ENCODE peak calls at places on chromosomes 12 and 14, in nine cellular contexts. J, T, K, M, N, Y, E, P and Z are unnamed samples.

GRCh38 chr14:65226824-65227604 is 124.7 kb upstream of the MAX start:
- DNase-seq in M (no peak), P (peak), T (no peak), K (peak), J (no peak), N (no peak), Y (peak), E (no peak), Z (no peak)

GRCh38 chr14:70649803-70650202 is 8.1 kb downstream of the TTC9 start:
- DNase-seq in P (no peak), E (no peak), Y (no peak), J (no peak), T (no peak), M (no peak), N (no peak), K (no peak), Z (no peak)

GRCh38 chr12:69993433-69993832 is 168.4 kb downstream of the MYRFL start:
- DNase-seq in P (no peak), E (no peak), J (no peak), T (no peak), N (no peak), M (no peak), Y (no peak), K (no peak), Z (no peak)

GRCh38 chr14:32933943-32934890 is 4.5 kb upstream of the NPAS3 start:
- DNase-seq in J (no peak), N (no peak), K (no peak), T (peak), E (peak), Y (no peak), P (no peak), M (peak), Z (no peak)

GRCh38 chr14:95164506-95164905 is 7.2 kb upstream of the DICER1 start:
- DNase-seq in M (no peak), J (no peak), E (no peak), K (no peak), P (no peak), Y (no peak), N (no peak), T (no peak), Z (no peak)

GRCh38 chr12:120614873-120615272 is 25.6 kb upstream of the CABP1 start:
- DNase-seq in K (no peak), E (no peak), T (no peak), N (no peak), P (no peak), M (no peak), J (no peak), Y (no peak), Z (no peak)

GRCh38 chr14:59215353-59215752 is 26.9 kb downstream of the DAAM1 start:
- DNase-seq in J (peak), T (peak), K (no peak), M (no peak), Y (peak), E (peak), P (peak), N (no peak), Z (no peak)

GRCh38 chr12:727321-727720 is 25.1 kb upstream of the WNK1 start:
- DNase-seq in J (no peak), E (no peak), K (no peak), P (no peak), Y (no peak), T (no peak), M (no peak), N (no peak), Z (no peak)

GRCh38 chr14:55136241-55136640 is 7.2 kb downstream of the LGALS3 start:
- DNase-seq in K (no peak), Y (no peak), T (no peak), P (no peak), J (no peak), N (no peak), M (no peak), E (no peak), Z (no peak)

GRCh38 chr12:126601184-126602170 is 1536.2 kb downstream of the AACS start:
- DNase-seq in T (no peak), J (no peak), E (no peak), M (no peak), N (no peak), P (no peak), Y (peak), K (no peak), Z (no peak)

GRCh38 chr12:89756638-89757321 is 48.1 kb upstream of the ATP2B1 start:
- DNase-seq in E (no peak), T (no peak), Y (peak), P (no peak), J (no peak), M (no peak), N (no peak), K (peak), Z (no peak)

GRCh38 chr12:121117226-121117777 is 15.4 kb upstream of the P2RX7 start:
- DNase-seq in K (no peak), J (no peak), Y (no peak), T (no peak), M (no peak), P (no peak), N (no peak), E (no peak), Z (no peak)

GRCh38 chr14:54812661-54813060 is 90.0 kb downstream of the GCH1 start:
- DNase-seq in Y (no peak), P (no peak), K (no peak), N (no peak), T (no peak), J (no peak), M (no peak), E (no peak), Z (no peak)

GRCh38 chr12:89382366-89382765 is 30.1 kb upstream of the DUSP6 start:
- DNase-seq in E (no peak), K (no peak), Y (no peak), J (no peak), M (no peak), T (no peak), P (no peak), N (no peak), Z (no peak)

GRCh38 chr12:124404162-124404561 is 109.3 kb downstream of the RFLNA start:
- DNase-seq in T (no peak), M (no peak), E (no peak), N (no peak), J (no peak), Y (no peak), K (no peak), P (no peak), Z (no peak)

DNA sequence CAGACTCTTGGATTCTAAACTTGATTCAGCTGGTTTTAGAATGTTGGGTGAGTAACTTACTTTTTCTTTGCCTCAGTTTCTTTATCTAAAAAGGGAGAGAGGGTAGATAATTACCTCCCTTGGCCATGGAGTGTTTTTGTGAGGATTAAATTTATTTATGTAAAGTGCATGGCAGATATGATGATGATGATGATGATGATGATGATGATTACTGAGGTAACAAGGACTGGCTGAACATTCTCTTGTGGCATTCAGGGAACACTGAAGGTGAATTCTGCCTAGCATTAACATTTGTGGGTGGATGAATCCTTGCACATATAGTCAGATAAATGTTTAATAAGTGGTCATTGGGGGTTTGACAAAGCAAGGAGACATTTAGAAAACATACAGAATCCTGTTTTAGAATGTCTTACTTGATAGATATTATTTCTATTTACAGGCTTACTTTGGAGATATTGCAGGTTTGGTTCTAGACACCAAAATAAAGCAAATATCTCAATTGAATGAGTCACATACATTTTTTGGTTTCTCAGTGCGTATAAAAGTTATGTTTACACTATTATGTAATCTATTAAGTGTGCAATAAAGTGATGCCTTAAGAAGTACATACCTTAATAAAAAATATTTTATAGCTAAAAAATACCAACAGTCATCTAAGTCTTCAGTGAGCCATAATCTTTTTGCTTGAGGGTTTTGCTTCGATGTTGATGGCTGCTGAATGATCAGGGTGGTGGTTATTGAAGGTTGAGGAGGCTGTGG is 123.2 kb downstream of the SNAPC1 start:
- DNase-seq in P (no peak), Y (no peak), J (no peak), K (no peak), T (no peak), N (no peak), M (no peak), E (no peak), Z (no peak)
- TF ChIP-seq POLR2A in P (no peak), Y (no peak), J (no peak), K (no peak), T (no peak), N (no peak), M (no peak), E (no peak), Z (no peak)

GRCh38 chr12:123265851-123266678 is 5.6 kb downstream of the CDK2AP1 start:
- DNase-seq in K (no peak), N (no peak), M (no peak), P (no peak), E (no peak), J (no peak), Y (no peak), T (peak), Z (no peak)

GRCh38 chr12:123267335-123267920 is 4.2 kb downstream of the CDK2AP1 start:
- DNase-seq in K (no peak), M (no peak), E (no peak), Y (no peak), T (no peak), J (no peak), P (no peak), N (no peak), Z (no peak)

GRCh38 chr12:123266679-123267277 is 4.9 kb downstream of the CDK2AP1 start:
- DNase-seq in E (no peak), J (no peak), Y (no peak), N (no peak), P (no peak), T (no peak), M (no peak), K (no peak), Z (no peak)

GRCh38 chr12:123263196-123263817 is 8.3 kb downstream of the CDK2AP1 start:
- DNase-seq in J (no peak), M (no peak), K (no peak), N (no peak), E (no peak), P (no peak), T (no peak), Y (no peak), Z (no peak)

DNA sequence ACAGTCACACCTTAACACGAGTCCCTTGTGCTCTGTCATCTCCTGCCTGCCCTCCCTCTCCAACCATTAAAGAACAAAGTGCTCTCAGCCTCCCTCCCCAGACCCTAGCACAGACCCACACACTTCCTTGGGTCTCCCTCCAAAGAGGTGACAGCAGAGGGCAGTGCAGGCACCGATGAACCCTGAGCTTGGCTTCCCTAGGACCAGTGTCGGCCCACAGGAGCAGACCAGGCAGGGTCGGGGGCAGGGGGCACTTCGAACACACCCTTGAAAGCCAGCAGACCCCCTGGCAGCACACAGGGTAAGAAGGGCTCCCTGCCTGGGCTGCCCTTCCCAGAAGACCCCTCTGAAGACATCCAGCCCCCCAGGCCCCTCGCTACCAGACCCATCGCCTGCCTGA is 7.0 kb downstream of the CDK2AP1 start:
- DNase-seq in T (no peak), K (peak), M (no peak), J (no peak), P (no peak), Y (no peak), N (no peak), E (no peak), Z (no peak)
- TF ChIP-seq CTCF in T (no peak), K (no peak), M (no peak), J (no peak), P (no peak), Y (no peak), N (no peak), E (no peak), Z (no peak)

GRCh38 chr14:104138098-104138890 is at the start of gene KIF26A:
- DNase-seq in T (peak), J (no peak), Y (no peak), E (no peak), M (peak), K (peak), P (peak), N (no peak), Z (no peak)
- TF ChIP-seq POLR2A in T (no peak), J (no peak), Y (no peak), E (no peak), M (peak), K (peak), P (no peak), N (no peak), Z (no peak)

DNA sequence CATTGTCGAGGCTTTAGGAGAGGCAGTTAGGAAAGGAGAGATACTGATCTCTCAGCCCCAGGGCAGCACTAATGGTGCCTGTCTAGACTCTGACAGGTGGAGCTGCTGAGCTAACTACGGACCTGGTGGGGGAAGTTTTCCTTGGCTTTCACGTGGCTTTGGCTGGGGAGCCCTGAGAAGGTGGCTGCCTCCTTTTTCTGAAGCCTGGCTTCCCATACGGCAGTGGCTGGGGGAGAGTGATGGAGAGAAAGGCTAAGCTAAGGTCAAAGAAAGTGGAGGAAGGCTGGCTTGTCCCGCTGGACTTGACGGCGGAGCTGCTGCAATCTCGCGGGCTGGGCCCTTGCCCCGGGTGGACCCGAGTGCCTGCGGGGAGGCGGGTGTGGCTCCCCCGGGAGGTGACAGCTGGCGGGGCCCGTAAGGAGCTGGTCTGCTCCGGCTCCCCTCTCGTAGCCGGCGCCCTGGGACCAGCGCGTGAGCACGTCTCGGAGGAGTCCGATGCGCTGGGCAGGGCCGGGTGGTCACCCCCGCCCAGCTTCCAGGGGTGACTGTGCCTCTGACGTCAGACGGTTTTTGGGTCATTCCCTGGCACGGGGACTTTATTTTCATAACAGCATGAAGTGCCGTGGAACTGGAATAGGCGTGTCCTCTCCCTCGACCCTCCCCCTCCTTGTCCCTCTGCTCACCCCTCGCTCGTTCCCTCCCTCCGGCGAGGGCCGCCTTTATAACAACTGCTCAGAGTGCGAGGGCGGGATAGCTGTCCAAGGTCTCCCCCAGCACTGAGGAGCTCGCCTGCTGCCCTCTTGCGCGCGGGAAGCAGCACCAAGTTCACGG is at the start of gene GPRC5A:
- DNase-seq in J (peak), N (peak), Y (peak), T (peak), P (peak), E (peak), M (peak), K (peak), Z (no peak)
- TF ChIP-seq CTCF in J (peak), N (no peak), Y (no peak), T (peak), P (peak), E (peak), M (no peak), K (peak), Z (no peak)

DNA sequence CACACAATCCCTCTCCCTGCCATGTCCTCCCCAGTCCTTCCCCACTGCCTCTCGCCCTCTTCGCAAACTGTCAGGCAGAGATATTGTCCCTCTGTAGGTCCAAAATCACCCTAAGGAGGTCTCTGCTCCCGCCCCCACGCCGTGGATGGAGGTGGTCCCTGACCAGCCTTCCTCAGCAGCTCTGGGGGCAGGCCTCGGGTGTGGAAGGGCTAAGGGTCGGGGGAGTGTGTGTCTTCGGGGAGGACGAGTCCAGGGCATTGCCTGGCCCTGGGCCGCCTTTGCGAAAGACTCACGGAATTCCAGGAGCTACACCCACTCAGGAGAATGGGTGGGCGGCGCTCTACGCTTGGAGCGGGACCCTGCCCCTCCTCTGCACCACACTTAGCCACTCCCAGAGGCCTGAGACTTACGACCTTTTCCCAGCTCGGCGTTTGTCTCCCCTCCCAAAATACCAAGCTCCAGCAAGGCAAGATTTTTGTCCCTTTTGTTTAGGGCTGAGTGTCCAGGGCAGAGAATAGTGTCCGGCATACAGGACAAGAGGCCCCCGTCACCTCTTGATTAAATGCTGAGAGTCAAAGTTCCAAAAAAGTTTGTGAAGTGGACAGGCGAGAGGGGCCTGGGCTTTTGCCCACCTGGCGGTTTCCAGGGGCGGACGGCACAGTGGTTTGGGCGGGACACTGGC is 881 bp downstream of the PYGL start:
- DNase-seq in K (peak), P (peak), Y (peak), T (peak), N (peak), M (peak), J (peak), E (peak), Z (no peak)
- TF ChIP-seq POLR2A in K (no peak), P (no peak), Y (no peak), T (no peak), N (no peak), M (no peak), J (no peak), E (no peak), Z (no peak)

GRCh38 chr14:100693877-100694578 is 32.7 kb upstream of the DLK1 start:
- DNase-seq in M (no peak), T (no peak), E (no peak), N (no peak), P (no peak), Y (no peak), J (no peak), K (no peak), Z (no peak)

GRCh38 chr14:100692859-100693558 is 33.7 kb upstream of the DLK1 start:
- DNase-seq in Y (no peak), T (no peak), E (no peak), K (peak), J (peak), N (no peak), P (no peak), M (peak), Z (no peak)

GRCh38 chr14:100692256-100692655 is 34.4 kb upstream of the DLK1 start:
- DNase-seq in P (no peak), T (no peak), Y (no peak), E (no peak), N (no peak), M (no peak), J (no peak), K (no peak), Z (no peak)

GRCh38 chr14:100690672-100691071 is 36.0 kb upstream of the DLK1 start:
- DNase-seq in N (no peak), E (no peak), T (no peak), P (no peak), Y (no peak), J (no peak), K (no peak), M (no peak), Z (no peak)

DNA sequence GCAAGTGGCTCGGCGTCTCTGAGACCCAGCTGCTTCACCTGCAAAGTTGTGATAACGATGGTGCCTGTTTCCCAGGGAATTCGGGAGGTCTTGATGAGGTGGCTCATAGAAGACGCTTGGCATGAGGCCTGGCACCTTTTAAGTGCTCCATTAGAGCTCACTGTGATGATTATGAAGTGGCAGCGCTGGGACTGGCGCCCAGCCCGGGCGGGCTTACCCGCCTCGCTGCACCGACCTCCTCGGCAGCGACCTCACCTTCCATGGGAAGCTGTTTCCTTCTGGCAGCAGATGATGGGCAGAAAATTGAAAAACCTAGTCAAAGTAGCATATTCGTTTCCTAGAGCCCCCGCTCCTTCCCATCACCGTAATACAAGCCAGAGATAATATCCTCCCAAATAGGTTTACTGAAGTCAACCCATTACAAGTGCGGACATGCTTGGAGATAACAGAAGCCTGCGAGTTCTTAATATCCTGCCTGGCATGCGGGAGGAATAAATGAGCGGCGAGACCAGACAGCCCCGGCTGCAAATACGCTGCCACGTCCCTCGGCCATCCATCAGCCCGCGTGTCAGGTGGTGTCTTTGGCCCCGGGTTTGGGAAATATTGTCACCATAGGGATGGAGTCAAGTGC is 35.2 kb upstream of the DLK1 start:
- DNase-seq in N (no peak), J (no peak), M (no peak), P (no peak), K (no peak), Y (peak), E (no peak), T (no peak), Z (no peak)
- TF ChIP-seq CTCF in N (no peak), J (no peak), M (no peak), P (no peak), K (no peak), Y (no peak), E (no peak), T (no peak), Z (no peak)